ENCODE peak calls at places on chromosomes 4 and X, in four cellular contexts. A is NCI-H1105, D is kidney tubule cell, Y is nephron progenitor cell. R is an unnamed sample.

GRCh38 chr4:168587326-168588125 is 90.7 kb downstream of the PALLD start:
- DNase-seq in A (no peak), D (peak; percentile 97), Y (no peak), R (no peak)

GRCh38 chr4:159002950-159003349 is 99.9 kb upstream of the RAPGEF2 start:
- DNase-seq in A (no peak), D (no peak), Y (no peak), R (no peak)

GRCh38 chr4:126223784-126224407 is 909.1 kb downstream of the FAT4 start:
- DNase-seq in A (no peak), D (peak; percentile 6), Y (no peak), R (no peak)

GRCh38 chr4:78057600-78058560 is 757 bp downstream of the FRAS1 start:
- DNase-seq in A (no peak), D (peak; percentile 70), Y (peak; percentile 59), R (peak; percentile 16)

GRCh38 chr4:8050180-8050554 is 108.4 kb downstream of the ABLIM2 start:
- DNase-seq in A (no peak), D (no peak), Y (no peak), R (no peak)

GRCh38 chrX:5648941-5649568 is 579.6 kb downstream of the NLGN4X start:
- DNase-seq in A (no peak), D (no peak), Y (no peak), R (no peak)

GRCh38 chr4:8198206-8198905 is 734 bp upstream of the SH3TC1 start:
- DNase-seq in A (no peak), D (peak; percentile 37), Y (no peak), R (no peak)

GRCh38 chr4:114398386-114398785 is 200.2 kb upstream of the UGT8 start:
- DNase-seq in A (no peak), D (peak; percentile 60), Y (no peak), R (no peak)

GRCh38 chrX:14776901-14777300 is 96.0 kb downstream of the FANCB start:
- DNase-seq in A (no peak), D (no peak), Y (no peak), R (no peak)

GRCh38 chr4:47050986-47051725 is 19.8 kb downstream of the GABRB1 start:
- DNase-seq in A (no peak), D (no peak), Y (no peak), R (no peak)

GRCh38 chr4:155855897-155856296 is 10.2 kb downstream of the ASIC5 start:
- DNase-seq in A (no peak), D (no peak), Y (no peak), R (no peak)

GRCh38 chr4:48110452-48110978 is 23.5 kb downstream of the TXK start:
- DNase-seq in A (no peak), D (no peak), Y (no peak), R (no peak)